ENCODE peak calls at places on chromosomes 1 and 21, in eight cellular contexts. J is stomach; D is neuronal stem cell; X is left ventricle myocardium inferior; K is uterus; M is CD4-positive, alpha-beta T cell; Q is HL-60; E is CD4-positive, alpha-beta memory T cell. B is an unnamed sample.

GRCh38 chr21:14762734-14763694 is 216.9 kb upstream of the SAMSN1 start:
- DNase-seq in M (no peak), D (no peak), X (no peak), E (no peak), J (no peak), Q (peak), K (no peak), B (no peak)

GRCh38 chr21:21232320-21232719 is 234.1 kb downstream of the NCAM2 start:
- DNase-seq in J (no peak), K (no peak), Q (peak), E (no peak), M (no peak), D (peak), X (no peak), B (no peak)

GRCh38 chr1:46171351-46171750 is 3.5 kb upstream of the TSPAN1 start:
- DNase-seq in M (no peak), X (peak), E (no peak), D (no peak), J (peak), Q (no peak), K (peak), B (no peak)

GRCh38 chr1:212635141-212635601 is 26.6 kb downstream of the ATF3 start:
- DNase-seq in J (no peak), X (no peak), Q (peak), D (no peak), E (no peak), M (no peak), K (no peak), B (no peak)

GRCh38 chr1:36351222-36351977 is 28.0 kb upstream of the EVA1B start:
- DNase-seq in J (no peak), K (no peak), M (no peak), Q (no peak), E (no peak), X (no peak), D (peak), B (peak)

GRCh38 chr1:191831572-191831971 is 326.7 kb upstream of the RGS18 start:
- DNase-seq in M (no peak), J (no peak), E (no peak), K (no peak), Q (no peak), D (no peak), X (no peak), B (no peak)

GRCh38 chr1:173126421-173126820 is 75.7 kb upstream of the TNFSF18 start:
- DNase-seq in Q (no peak), J (no peak), D (no peak), X (no peak), K (no peak), E (no peak), M (no peak), B (no peak)

GRCh38 chr21:38223893-38224540 is 32.8 kb upstream of the KCNJ15 start:
- DNase-seq in D (peak), E (no peak), Q (peak), K (no peak), M (no peak), X (no peak), J (no peak), B (no peak)

GRCh38 chr1:223244366-223245103 is 101.5 kb upstream of the TLR5 start:
- DNase-seq in D (no peak), X (no peak), E (no peak), J (no peak), Q (no peak), K (no peak), M (no peak), B (no peak)

GRCh38 chr1:221309711-221310110 is 430.5 kb downstream of the HLX start:
- DNase-seq in M (no peak), X (no peak), Q (no peak), K (no peak), E (no peak), J (no peak), D (no peak), B (no peak)

GRCh38 chr1:68470388-68470970 is 20.7 kb upstream of the RPE65 start:
- DNase-seq in X (no peak), Q (no peak), K (no peak), E (no peak), J (no peak), M (no peak), D (no peak), B (no peak)

GRCh38 chr1:244660595-244660994 is 7.7 kb downstream of the DESI2 start:
- DNase-seq in D (no peak), Q (no peak), E (no peak), X (no peak), K (no peak), M (no peak), J (no peak), B (no peak)

GRCh38 chr1:225879521-225880209 is 2.5 kb downstream of the TMEM63A start:
- DNase-seq in X (no peak), K (no peak), Q (peak), M (no peak), E (peak), D (no peak), J (no peak), B (peak)

GRCh38 chr1:114728553-114728952 is 12.0 kb upstream of the NRAS start:
- DNase-seq in D (no peak), M (no peak), Q (no peak), E (no peak), X (no peak), J (no peak), K (no peak), B (no peak)

GRCh38 chr21:44876849-44877575 is 3.5 kb upstream of the PTTG1IP start:
- DNase-seq in D (no peak), E (no peak), M (no peak), X (no peak), K (no peak), Q (no peak), J (no peak), B (no peak)

GRCh38 chr1:101308935-101309333 is 72.1 kb downstream of the S1PR1 start:
- DNase-seq in J (no peak), X (no peak), E (no peak), M (no peak), K (no peak), Q (no peak), D (no peak), B (no peak)

GRCh38 chr1:54200519-54200997 is 591 bp downstream of the MRPL37 start:
- DNase-seq in X (no peak), J (no peak), K (no peak), D (no peak), Q (no peak), E (no peak), M (no peak), B (no peak)

GRCh38 chr21:45139473-45139872 is 65.1 kb downstream of the ADARB1 start:
- DNase-seq in M (no peak), E (no peak), K (no peak), X (no peak), Q (peak), D (no peak), J (no peak), B (no peak)

GRCh38 chr1:116951175-116951935 is 41.6 kb downstream of the PTGFRN start:
- DNase-seq in D (no peak), Q (no peak), X (peak), K (peak), J (no peak), E (no peak), M (no peak), B (no peak)
- H3K27ac ChIP-seq in D (no peak), Q (no peak), X (peak), K (peak), J (peak), E (no peak), M (no peak), B (no peak)

GRCh38 chr1:12114340-12114683 is 51.2 kb downstream of the TNFRSF8 start:
- DNase-seq in M (no peak), E (no peak), J (no peak), D (no peak), Q (no peak), K (no peak), X (no peak), B (no peak)

GRCh38 chr1:12114916-12115315 is 51.8 kb downstream of the TNFRSF8 start:
- DNase-seq in J (no peak), K (no peak), D (no peak), M (no peak), E (no peak), X (no peak), Q (no peak), B (no peak)

GRCh38 chr1:12112711-12113161 is 49.6 kb downstream of the TNFRSF8 start:
- DNase-seq in K (no peak), J (no peak), M (no peak), E (no peak), Q (no peak), D (no peak), X (no peak), B (peak)

GRCh38 chr1:12111741-12112140 is 48.6 kb downstream of the TNFRSF8 start:
- DNase-seq in X (no peak), E (no peak), K (no peak), M (no peak), Q (no peak), J (no peak), D (no peak), B (no peak)

DNA sequence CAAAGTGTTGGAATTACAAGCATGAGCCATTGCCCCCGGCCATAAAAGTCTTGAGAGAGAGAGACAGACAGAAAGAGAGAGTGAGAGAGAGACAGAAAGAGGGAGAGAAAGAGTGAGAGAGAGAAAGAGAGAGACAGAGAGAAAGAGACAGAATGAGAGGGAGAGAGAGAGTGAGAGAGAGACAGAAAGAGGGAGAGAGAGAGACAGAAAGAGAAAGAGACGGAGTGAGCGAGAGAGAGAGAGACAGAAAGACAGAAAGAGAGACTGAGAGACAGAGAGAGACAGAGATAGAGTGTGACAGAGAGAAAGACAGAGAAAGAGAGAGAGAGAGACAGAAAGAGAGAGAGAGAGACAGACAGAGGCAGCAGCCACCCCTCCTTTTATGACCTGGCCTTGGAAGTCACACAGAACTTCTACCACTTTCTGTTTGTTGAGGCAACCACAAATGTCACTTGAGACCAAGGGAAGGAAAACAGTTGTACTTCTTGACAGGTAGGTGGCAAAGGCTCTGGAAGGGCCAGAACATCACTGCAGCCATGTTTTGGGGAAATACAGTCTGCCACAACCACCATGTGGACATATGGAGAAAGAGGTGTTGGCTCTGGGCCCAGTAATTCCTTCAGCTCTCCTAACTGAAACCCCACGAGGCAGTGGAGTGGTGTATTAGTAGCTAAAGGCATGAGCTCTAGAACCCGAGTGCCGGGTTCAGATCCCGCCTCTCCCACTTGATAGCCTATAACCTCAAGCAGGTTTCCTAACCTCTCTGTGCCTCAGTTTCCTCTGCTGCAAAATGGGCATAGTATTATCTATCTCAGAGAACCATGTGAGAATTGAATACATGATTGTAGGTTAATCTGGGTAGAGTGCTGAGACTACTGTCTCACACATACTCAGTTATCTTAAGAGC is 50.6 kb downstream of the TNFRSF8 start:
- DNase-seq in M (no peak), X (no peak), K (no peak), D (no peak), E (no peak), J (no peak), Q (peak), B (no peak)
- H3K27ac ChIP-seq in M (no peak), X (peak), K (no peak), D (no peak), E (no peak), J (no peak), Q (no peak), B (no peak)

GRCh38 chr1:88640060-88640459 is 44.0 kb upstream of the PKN2 start:
- DNase-seq in J (no peak), K (no peak), E (no peak), Q (no peak), M (no peak), X (no peak), D (no peak), B (no peak)

DNA sequence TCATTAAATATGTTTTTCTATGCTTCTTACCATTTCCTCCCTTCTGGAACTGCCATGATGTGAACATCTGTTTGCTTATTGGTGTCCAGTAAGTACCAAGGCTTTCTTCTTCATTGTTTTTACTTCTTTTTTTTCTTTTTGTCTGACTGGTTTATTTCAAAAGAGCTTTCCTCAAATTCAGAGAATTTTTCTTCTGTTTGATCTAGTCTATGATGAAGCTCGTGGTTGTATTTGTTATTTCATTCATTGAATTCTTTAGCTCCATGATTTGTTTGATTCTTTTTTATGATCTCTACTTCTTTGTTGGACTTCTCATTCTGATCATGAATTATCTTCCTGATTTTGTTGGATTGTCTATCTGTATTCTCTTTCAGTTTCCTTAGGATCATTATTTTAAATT is 49.5 kb upstream of the PKN2 start:
- DNase-seq in M (no peak), J (no peak), E (no peak), Q (no peak), X (no peak), D (no peak), K (no peak), B (no peak)
- H3K27ac ChIP-seq in M (no peak), J (no peak), E (no peak), Q (no peak), X (no peak), D (no peak), K (no peak), B (no peak)

DNA sequence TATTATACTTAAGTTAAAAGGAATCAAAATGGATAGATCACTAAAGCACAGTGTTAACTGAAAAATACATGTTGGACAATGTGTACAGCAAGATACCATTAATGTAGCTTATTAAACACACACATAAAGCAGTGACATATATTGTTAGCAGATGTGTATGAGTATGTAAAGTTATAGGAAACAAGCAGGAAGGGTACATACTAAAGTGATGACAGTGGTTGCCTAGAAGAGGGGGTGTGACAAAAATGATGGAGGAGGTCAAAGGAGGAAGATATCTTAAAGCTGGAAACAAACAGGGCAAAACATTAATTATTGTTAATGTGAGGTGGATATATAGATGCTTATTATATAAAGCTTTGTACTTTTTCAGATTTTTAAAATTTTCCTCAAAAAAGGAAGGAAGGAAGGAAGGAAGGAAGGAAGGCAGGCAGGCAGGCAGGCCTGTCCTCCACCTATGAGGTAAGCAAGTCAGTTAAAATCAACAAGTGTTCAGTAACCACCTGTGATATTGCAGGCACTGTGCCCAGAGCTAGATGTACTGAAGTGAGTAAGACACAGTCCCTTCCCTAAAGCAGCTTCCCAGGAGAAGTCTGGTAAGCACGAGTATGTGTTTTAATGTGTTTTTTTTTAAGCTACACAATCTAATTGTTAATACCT is 252.9 kb upstream of the NR5A2 start:
- DNase-seq in Q (no peak), X (no peak), D (no peak), J (no peak), K (no peak), M (no peak), E (no peak), B (no peak)
- H3K27ac ChIP-seq in Q (no peak), X (no peak), D (no peak), J (no peak), K (no peak), M (no peak), E (no peak), B (no peak)

DNA sequence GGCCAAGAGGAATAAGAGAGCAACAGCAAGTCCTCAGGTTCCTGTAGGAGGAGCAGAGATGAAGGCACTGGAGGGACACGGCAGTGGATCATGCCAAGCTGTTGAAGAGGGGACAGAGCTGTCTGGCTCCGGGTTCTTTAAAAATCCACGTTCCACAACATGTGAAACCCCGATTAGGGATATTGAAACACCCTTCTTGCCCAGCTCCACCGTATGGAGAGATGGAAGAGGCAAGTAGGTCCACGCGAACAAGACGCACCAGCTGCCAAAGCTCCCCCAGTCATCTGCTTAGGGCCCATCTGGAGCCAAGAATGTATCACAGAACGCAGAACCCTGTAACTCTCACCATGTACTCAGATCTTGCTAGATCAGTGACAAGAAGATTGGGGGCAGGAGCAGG is 3.9 kb downstream of the C1orf198 start:
- DNase-seq in X (no peak), K (no peak), J (no peak), M (no peak), D (no peak), Q (no peak), E (no peak), B (no peak)
- H3K27ac ChIP-seq in X (peak), K (no peak), J (peak), M (no peak), D (no peak), Q (no peak), E (no peak), B (peak)

GRCh38 chr1:153752072-153752471 is 23.1 kb upstream of the SLC27A3 start:
- DNase-seq in K (no peak), E (no peak), Q (no peak), J (no peak), D (no peak), M (no peak), X (no peak), B (no peak)

GRCh38 chr1:153750026-153750995 is 22.5 kb downstream of the INTS3 start:
- DNase-seq in D (peak), J (no peak), X (no peak), K (peak), M (no peak), E (no peak), Q (no peak), B (no peak)

GRCh38 chr1:153749408-153750005 is 21.7 kb downstream of the INTS3 start:
- DNase-seq in E (peak), K (peak), D (peak), Q (peak), J (peak), X (peak), M (peak), B (peak)

GRCh38 chr1:153754266-153754665 is 20.9 kb upstream of the SLC27A3 start:
- DNase-seq in E (no peak), M (no peak), D (no peak), J (no peak), Q (no peak), X (no peak), K (no peak), B (no peak)

DNA sequence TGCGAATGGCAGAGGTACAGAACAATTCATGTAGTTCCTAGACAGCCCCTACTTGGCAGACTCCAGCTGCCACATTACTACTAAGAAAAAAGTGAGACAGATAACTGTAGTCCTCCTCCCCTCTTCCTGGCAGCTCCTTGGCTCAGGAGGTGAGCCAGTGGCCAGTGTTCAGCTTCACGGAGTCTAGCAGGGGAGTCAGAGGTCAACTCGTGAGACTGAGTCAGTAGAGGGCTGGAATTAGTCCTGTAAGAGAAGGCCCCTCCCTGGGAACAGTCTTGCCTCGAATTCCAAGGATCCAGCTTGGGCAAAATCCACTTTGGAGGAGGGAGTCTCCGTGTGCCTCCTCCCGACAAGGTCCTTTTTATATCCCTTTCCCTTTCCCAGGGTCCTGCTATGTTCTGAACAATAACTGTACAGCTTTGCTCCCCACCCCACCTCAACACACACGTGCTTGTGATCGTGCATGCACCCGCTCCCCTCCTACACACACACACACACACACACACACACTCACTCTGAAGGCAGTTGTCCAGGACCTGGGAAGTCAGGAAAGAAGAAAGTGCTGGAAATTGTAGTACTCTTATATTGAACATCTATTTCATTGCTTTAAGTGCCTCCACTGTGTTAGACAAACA is 22.5 kb upstream of the SLC27A3 start:
- DNase-seq in Q (no peak), D (no peak), J (no peak), M (no peak), K (peak), X (no peak), E (no peak), B (no peak)
- H3K27ac ChIP-seq in Q (no peak), D (no peak), J (peak), M (no peak), K (peak), X (peak), E (no peak), B (no peak)

DNA sequence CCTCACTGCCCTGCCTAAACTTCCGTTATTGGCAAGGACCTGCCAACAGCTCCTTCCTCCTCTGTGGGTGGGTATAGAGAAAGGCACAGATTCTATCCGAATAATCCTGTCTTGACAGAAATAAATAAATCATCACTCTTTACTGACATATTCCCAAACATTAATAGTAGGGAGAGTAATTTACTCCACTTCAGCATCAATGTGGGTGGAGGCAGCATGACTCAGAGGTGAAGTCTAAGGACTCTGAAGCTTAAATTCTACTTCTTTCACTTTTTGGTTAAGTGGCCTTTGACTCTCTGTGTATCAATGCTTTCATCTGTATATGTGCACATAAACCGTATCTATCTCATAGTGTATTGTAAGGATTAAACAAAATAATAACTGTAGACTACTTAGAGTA is 2.9 kb downstream of the CD84 start:
- DNase-seq in K (no peak), Q (peak), M (no peak), D (no peak), X (no peak), J (no peak), E (no peak), B (no peak)
- H3K27ac ChIP-seq in K (no peak), Q (peak), M (peak), D (no peak), X (no peak), J (no peak), E (peak), B (no peak)

GRCh38 chr1:180956028-180956640 is 43.4 kb downstream of the KIAA1614 start:
- DNase-seq in E (no peak), M (no peak), J (no peak), D (no peak), X (no peak), Q (no peak), K (no peak), B (no peak)
- H3K27ac ChIP-seq in E (no peak), M (no peak), J (no peak), D (no peak), X (no peak), Q (no peak), K (no peak), B (peak)

GRCh38 chr1:219330669-219331068 is 157.0 kb downstream of the LYPLAL1 start:
- DNase-seq in D (no peak), X (no peak), K (no peak), Q (no peak), J (no peak), M (no peak), E (no peak), B (no peak)
- H3K27ac ChIP-seq in D (no peak), X (no peak), K (no peak), Q (no peak), J (no peak), M (no peak), E (no peak), B (no peak)